ENCODE peak calls at places on chromosomes 2 and 18, in eight cellular contexts. V is adrenal gland, F is IMR-90, N is heart left ventricle, H is stomach, P is A549, W is suprapubic skin, Z is HCT116. T is an unnamed sample.

GRCh38 chr2:20465716-20466391 is 19.0 kb downstream of the RHOB start:
- DNase-seq in V (no peak), F (no peak), N (no peak), H (peak; percentile 76), P (no peak), W (no peak), Z (no peak), T (no peak)

GRCh38 chr2:83990601-83991000 is 468.5 kb downstream of the SUCLG1 start:
- DNase-seq in V (no peak), F (no peak), N (no peak), H (no peak), P (no peak), W (no peak), Z (no peak), T (no peak)

GRCh38 chr2:118954297-118955060 is 12.5 kb downstream of the MARCO start:
- DNase-seq in V (peak; percentile 7), F (no peak), N (no peak), H (no peak), P (no peak), W (no peak), Z (no peak), T (no peak)

GRCh38 chr18:48785091-48785614 is 165.6 kb downstream of the SMAD7 start:
- DNase-seq in V (no peak), F (no peak), N (no peak), H (no peak), P (no peak), W (no peak), Z (no peak), T (no peak)

GRCh38 chr2:130327703-130328527 is 14.8 kb upstream of the IMP4 start:
- DNase-seq in V (no peak), F (peak; percentile 71), N (no peak), H (no peak), P (no peak), W (no peak), Z (no peak), T (no peak)

GRCh38 chr2:118202707-118203303 is 114.5 kb downstream of the INSIG2 start:
- DNase-seq in V (no peak), F (peak; percentile 36), N (no peak), H (no peak), P (peak; percentile 33), W (no peak), Z (no peak), T (peak; percentile 46)

GRCh38 chr2:101356486-101356885 is 30.8 kb downstream of the CREG2 start:
- DNase-seq in V (no peak), F (peak; percentile 39), N (no peak), H (no peak), P (no peak), W (no peak), Z (no peak), T (no peak)

GRCh38 chr2:181311841-181312240 is 145.3 kb upstream of the ITGA4 start:
- DNase-seq in V (no peak), F (no peak), N (no peak), H (no peak), P (no peak), W (no peak), Z (no peak), T (no peak)

GRCh38 chr2:166361351-166362153 is 14.2 kb downstream of the SCN9A start:
- DNase-seq in V (no peak), F (peak; percentile 69), N (no peak), H (no peak), P (no peak), W (no peak), Z (peak; percentile 26), T (no peak)

GRCh38 chr18:55650363-55650870 is 62.4 kb upstream of the TCF4 start:
- DNase-seq in V (no peak), F (peak; percentile 42), N (no peak), H (no peak), P (no peak), W (no peak), Z (no peak), T (no peak)

GRCh38 chr2:25494626-25495025 is 152.9 kb upstream of the DNMT3A start:
- DNase-seq in V (no peak), F (peak; percentile 66), N (no peak), H (no peak), P (no peak), W (no peak), Z (no peak), T (no peak)

GRCh38 chr2:108593547-108594098 is 59.4 kb downstream of the LIMS1 start:
- DNase-seq in V (no peak), F (peak; percentile 88), N (no peak), H (no peak), P (no peak), W (no peak), Z (no peak), T (no peak)

GRCh38 chr18:69778680-69779079 is 169.0 kb downstream of the CD226 start:
- DNase-seq in V (no peak), F (no peak), N (no peak), H (no peak), P (no peak), W (no peak), Z (no peak), T (no peak)

DNA sequence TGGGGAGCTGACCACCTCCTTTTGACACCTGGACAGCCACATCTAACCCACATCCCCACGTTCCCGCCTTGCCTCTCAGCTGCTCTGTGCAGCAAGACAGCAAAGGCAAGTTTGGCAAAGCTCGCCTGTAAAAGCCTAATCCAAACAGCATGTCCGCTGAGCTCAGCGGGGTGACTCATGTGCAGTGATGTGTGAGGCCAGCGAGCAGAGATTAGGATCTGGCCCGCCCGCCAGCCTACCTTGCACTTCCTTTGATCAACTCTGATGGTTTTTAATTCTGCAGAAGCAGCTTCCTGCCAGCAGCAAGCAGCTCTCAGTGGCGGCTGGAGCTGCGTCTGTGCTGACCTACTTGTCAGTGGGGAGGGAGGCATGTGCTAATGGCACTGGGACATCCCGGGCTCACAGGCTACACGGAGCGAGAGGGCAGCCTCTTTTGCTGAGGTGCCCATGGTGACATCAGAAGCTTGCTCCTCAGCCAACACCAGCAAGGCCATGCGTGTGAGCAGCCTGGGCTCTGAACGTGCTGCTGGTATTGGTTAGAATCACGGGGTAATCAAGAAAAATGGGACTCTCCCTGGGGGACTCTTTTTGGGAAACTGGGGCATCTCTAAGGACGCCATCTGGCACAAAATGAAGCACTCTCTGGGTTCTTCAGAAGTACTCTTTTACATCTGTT is 36.0 kb upstream of the EML4 start:
- DNase-seq in V (peak; percentile 87), F (peak; percentile 98), N (peak; percentile 84), H (peak; percentile 93), P (peak; percentile 89), W (peak; percentile 94), Z (peak; percentile 61), T (peak; percentile 51)
- TF ChIP-seq POLR2A in V (peak; percentile 83), F (peak; percentile 52), N (no peak), H (peak; percentile 14), P (no peak), W (no peak), Z (no peak), T (no peak)

DNA sequence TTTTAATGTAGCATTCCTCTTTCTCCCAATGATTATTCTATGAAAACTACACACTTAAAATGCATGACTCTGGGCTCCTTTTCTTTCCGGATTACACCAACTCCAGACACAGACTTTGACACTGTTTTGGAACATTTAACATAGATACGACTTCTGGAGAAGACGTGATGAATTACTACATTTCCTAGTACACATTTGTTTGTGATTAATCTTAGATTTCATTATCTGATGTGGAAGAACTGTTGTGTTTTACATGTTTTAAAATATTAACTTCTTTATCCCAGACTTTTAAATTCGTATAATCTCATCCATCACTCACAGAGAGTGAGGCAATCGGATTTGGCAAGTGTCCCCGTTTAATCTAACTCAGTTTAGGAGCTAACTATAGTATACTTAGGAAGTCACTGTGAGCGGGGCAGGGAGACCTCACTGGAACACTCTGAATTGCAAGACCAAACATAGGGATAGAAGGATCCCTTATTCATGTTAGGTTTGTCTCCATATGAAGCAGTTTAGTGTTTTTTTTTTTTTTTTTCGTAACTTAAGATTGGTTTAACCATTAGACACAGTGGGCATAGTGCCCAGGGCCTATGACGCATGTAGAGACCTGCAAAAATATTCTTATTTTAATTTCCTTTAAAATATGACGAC is 66.7 kb downstream of the PDE1A start:
- DNase-seq in V (no peak), F (peak; percentile 79), N (peak; percentile 26), H (peak; percentile 60), P (no peak), W (no peak), Z (no peak), T (no peak)
- H3K27ac ChIP-seq in V (no peak overlapping the region), F (peak overlapping the region; percentile 75), N (peak overlapping the region; percentile 44), H (peak overlapping the region; percentile 45), P (peak overlapping the region; percentile 78), W (no peak overlapping the region), Z (no peak overlapping the region), T (no peak overlapping the region)

DNA sequence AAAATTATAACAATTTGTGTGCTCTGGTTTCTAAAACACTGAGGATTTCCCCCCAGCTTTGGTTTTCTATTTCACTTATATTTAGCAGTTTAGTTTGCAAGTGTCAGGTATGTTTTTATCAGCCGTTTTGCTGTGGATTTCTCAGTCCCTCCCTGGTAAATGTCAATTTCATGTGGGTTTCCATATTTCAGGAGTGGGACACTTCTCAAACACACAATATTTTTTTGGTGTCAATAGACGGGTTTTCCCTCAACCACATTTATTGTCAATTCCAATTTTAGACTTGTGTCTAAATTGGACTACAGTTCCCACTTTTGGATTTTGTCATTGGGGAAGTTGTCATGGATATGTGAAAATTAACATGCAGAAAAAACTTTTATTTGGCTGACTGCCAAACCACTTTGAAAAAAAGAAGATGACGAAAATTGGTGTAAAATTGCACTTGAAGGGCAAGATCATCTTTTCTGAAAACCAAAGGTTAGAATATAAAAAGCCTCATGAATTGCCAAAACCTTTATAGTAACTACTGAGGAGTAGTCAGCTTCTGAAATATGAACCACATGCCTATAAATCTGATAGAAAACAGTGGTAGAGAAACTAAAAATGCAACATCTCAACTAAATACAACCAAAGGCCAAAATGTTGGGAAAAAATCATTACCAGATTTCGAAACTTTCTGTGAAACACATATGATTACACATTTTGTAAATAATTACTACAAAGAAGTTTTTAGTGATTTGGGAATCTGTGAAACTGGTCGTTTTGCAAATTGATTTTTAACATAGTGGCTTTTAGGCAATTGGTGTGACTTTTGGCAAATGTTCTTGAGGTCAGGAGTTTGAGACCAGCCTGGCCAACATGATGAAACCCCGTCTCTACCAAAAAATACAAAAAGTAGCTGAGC is 106.3 kb downstream of the BCL2L11 start:
- DNase-seq in V (no peak), F (peak; percentile 37), N (no peak), H (no peak), P (no peak), W (no peak), Z (no peak), T (no peak)
- H3K4me3 ChIP-seq in V (no peak overlapping the region), F (no peak overlapping the region), N (no peak overlapping the region), H (no peak overlapping the region), P (no peak overlapping the region), W (no peak overlapping the region), Z (no peak overlapping the region), T (no peak overlapping the region)

DNA sequence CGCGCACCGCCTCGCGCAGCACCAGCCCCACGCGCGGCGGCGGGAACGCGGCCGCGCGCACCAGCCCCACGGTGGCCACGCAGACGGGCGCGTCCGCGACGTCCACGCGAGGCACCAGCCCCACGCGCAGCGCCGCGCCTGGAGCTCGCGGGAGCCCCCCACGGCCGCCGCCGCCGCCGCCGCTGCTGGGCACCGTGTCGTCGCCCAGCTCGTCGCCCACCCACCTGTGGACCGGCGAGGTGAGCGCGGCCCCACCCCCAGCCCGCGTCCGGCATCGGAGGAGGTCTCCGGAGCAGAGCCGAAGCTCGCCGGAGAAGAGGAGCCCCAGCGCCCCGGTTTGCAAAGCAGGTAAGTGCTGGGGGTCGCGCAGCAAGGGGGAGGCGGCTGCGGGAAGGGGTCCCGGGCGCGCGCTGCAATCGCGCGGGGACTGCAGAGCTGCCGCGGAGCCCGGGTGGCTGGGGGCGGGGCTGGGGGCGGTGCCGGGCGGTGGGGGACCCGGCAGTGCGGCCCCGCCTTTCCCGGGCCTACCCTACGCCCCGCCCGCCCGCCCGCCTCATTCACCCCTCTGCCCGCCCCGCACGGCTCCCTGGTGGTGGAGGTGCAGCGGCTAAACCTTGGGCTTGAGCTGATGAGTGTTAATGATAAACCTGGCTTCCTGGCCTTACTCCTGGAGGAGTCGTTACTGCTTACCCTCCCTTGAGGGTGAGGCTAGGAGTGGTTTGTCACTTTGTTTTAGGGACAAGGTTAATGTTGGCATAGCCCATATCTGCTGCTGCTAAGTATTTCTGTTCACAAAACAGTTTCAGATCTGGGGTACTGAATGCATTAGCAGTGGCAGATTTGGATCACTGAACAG is 900 bp downstream of the FAM117B start:
- DNase-seq in V (peak; percentile 85), F (peak; percentile 34), N (peak; percentile 85), H (peak; percentile 87), P (peak; percentile 86), W (peak; percentile 81), Z (peak; percentile 34), T (peak; percentile 80)
- TF ChIP-seq POLR2A in V (peak; percentile 67), F (no peak), N (peak; percentile 23), H (no peak), P (no peak), W (no peak), Z (no peak), T (no peak)